ENCODE peak calls at places on chromosomes 1 and 21, in seven cellular contexts. W is AG04450, Z is T-cell, O is H54, U is astrocyte of the spinal cord, E is nephron progenitor cell, D is AG09309. H is an unnamed sample.

GRCh38 chr1:244970236-244970652 is 105.9 kb upstream of the HNRNPU start:
- DNase-seq in W (peak), Z (no peak), O (peak), U (peak), E (peak), D (no peak), H (no peak)

GRCh38 chr1:224929335-224930237 is at the start of gene DNAH14:
- DNase-seq in W (peak), Z (no peak), O (no peak), U (peak), E (peak), D (peak), H (no peak)

GRCh38 chr1:48492392-48492791 is 20.4 kb upstream of the SPATA6 start:
- DNase-seq in W (no peak), Z (no peak), O (no peak), U (no peak), E (no peak), D (no peak), H (no peak)

GRCh38 chr1:20281801-20282200 is 8.9 kb upstream of the VWA5B1 start:
- DNase-seq in W (no peak), Z (no peak), O (peak), U (no peak), E (no peak), D (peak), H (no peak)

GRCh38 chr1:67496329-67496728 is 66.1 kb upstream of the SERBP1 start:
- DNase-seq in W (no peak), Z (no peak), O (no peak), U (no peak), E (no peak), D (no peak), H (no peak)

GRCh38 chr1:240401721-240402120 is 210.2 kb downstream of the GREM2 start:
- DNase-seq in W (no peak), Z (no peak), O (no peak), U (no peak), E (no peak), D (no peak), H (no peak)

GRCh38 chr1:174219606-174220370 is 60.5 kb downstream of the RABGAP1L start:
- DNase-seq in W (no peak), Z (no peak), O (no peak), U (no peak), E (no peak), D (no peak), H (no peak)

GRCh38 chr1:96880626-96881025 is 159.0 kb downstream of the PTBP2 start:
- DNase-seq in W (no peak), Z (no peak), O (no peak), U (peak), E (no peak), D (no peak), H (no peak)

GRCh38 chr1:245179706-245180105 is 24.9 kb downstream of the KIF26B start:
- DNase-seq in W (no peak), Z (no peak), O (no peak), U (no peak), E (no peak), D (no peak), H (no peak)

GRCh38 chr1:181222972-181223371 is 134.5 kb downstream of the IER5 start:
- DNase-seq in W (no peak), Z (no peak), O (no peak), U (no peak), E (no peak), D (no peak), H (no peak)

GRCh38 chr1:3066250-3066711 is 2.7 kb upstream of the PRDM16 start:
- DNase-seq in W (no peak), Z (no peak), O (no peak), U (no peak), E (peak), D (no peak), H (no peak)

GRCh38 chr1:150066838-150067183 is 765 bp upstream of the VPS45 start:
- DNase-seq in W (no peak), Z (no peak), O (no peak), U (no peak), E (peak), D (no peak), H (peak)

GRCh38 chr1:84907095-84907827 is 14.3 kb upstream of the LPAR3 start:
- DNase-seq in W (no peak), Z (no peak), O (no peak), U (no peak), E (no peak), D (peak), H (no peak)

GRCh38 chr1:202825748-202826147 is 15.0 kb downstream of the PCAT6 start:
- DNase-seq in W (no peak), Z (no peak), O (no peak), U (no peak), E (no peak), D (no peak), H (no peak)

GRCh38 chr1:100188617-100189016 is 10.6 kb upstream of the LRRC39 start:
- DNase-seq in W (peak), Z (no peak), O (no peak), U (peak), E (no peak), D (peak), H (no peak)

GRCh38 chr1:159005676-159006075 is 4.0 kb upstream of the IFI16 start:
- DNase-seq in W (no peak), Z (no peak), O (no peak), U (no peak), E (peak), D (no peak), H (no peak)

GRCh38 chr21:41974752-41975053 is 20.9 kb upstream of the C2CD2 start:
- DNase-seq in W (no peak), Z (no peak), O (no peak), U (no peak), E (no peak), D (no peak), H (no peak)

GRCh38 chr1:206738370-206739366 is 31.9 kb upstream of the IL19 start:
- DNase-seq in W (no peak), Z (no peak), O (peak), U (no peak), E (no peak), D (no peak), H (no peak)

GRCh38 chr1:230145953-230146476 is 79.0 kb downstream of the GALNT2 start:
- DNase-seq in W (no peak), Z (no peak), O (no peak), U (no peak), E (no peak), D (no peak), H (no peak)

GRCh38 chr21:43025636-43026180 is 49.9 kb downstream of the CBS start:
- DNase-seq in W (peak), Z (no peak), O (no peak), U (peak), E (no peak), D (peak), H (no peak)

GRCh38 chr1:115129071-115129640 is 39.9 kb upstream of the TSPAN2 start:
- DNase-seq in W (no peak), Z (no peak), O (no peak), U (no peak), E (no peak), D (no peak), H (no peak)

GRCh38 chr1:15424146-15424667 is 14.0 kb upstream of the CTRC start:
- DNase-seq in W (no peak), Z (no peak), O (no peak), U (no peak), E (no peak), D (no peak), H (no peak)

GRCh38 chr1:215002471-215002870 is 80.1 kb upstream of the KCNK2 start:
- DNase-seq in W (no peak), Z (no peak), O (no peak), U (peak), E (no peak), D (peak), H (no peak)

GRCh38 chr1:101376121-101377095 is 139.6 kb downstream of the S1PR1 start:
- DNase-seq in W (no peak), Z (no peak), O (no peak), U (no peak), E (no peak), D (no peak), H (no peak)

GRCh38 chr1:164611754-164612642 is 53.0 kb downstream of the PBX1 start:
- DNase-seq in W (peak), Z (no peak), O (peak), U (peak), E (peak), D (no peak), H (no peak)

GRCh38 chr1:69523032-69523431 is 44.7 kb upstream of the LRRC7 start:
- DNase-seq in W (peak), Z (no peak), O (peak), U (peak), E (no peak), D (peak), H (no peak)

GRCh38 chr1:197590687-197591086 is 184.6 kb downstream of the DENND1B start:
- DNase-seq in W (no peak), Z (no peak), O (no peak), U (no peak), E (no peak), D (no peak), H (no peak)

GRCh38 chr1:181350146-181350545 is 133.2 kb upstream of the CACNA1E start:
- DNase-seq in W (no peak), Z (no peak), O (no peak), U (no peak), E (no peak), D (no peak), H (no peak)

GRCh38 chr1:216902669-216903388 is 179.6 kb upstream of the ESRRG start:
- DNase-seq in W (no peak), Z (no peak), O (no peak), U (peak), E (no peak), D (no peak), H (no peak)

GRCh38 chr1:53621144-53621543 is 117.8 kb downstream of the GLIS1 start:
- DNase-seq in W (no peak), Z (no peak), O (no peak), U (no peak), E (no peak), D (no peak), H (no peak)

GRCh38 chr1:213369465-213369864 is 318.4 kb downstream of the RPS6KC1 start:
- DNase-seq in W (no peak), Z (no peak), O (no peak), U (no peak), E (no peak), D (no peak), H (no peak)

GRCh38 chr1:104932949-104933679 is 1183.4 kb downstream of the AMY1C start:
- DNase-seq in W (no peak), Z (no peak), O (peak), U (no peak), E (no peak), D (no peak), H (no peak)

GRCh38 chr1:17045140-17045539 is 8.7 kb downstream of the SDHB start:
- DNase-seq in W (no peak), Z (no peak), O (no peak), U (no peak), E (no peak), D (no peak), H (no peak)

GRCh38 chr1:54800899-54801759 is at the start of gene TTC22:
- DNase-seq in W (no peak), Z (peak), O (no peak), U (no peak), E (peak), D (no peak), H (no peak)

H was measured in hypothalamus.